ENCODE peak calls at places on chromosomes 3 and 15, in five cellular contexts. One of them, this sample, is unnamed.

GRCh38 chr15:51846463-51847230 is 17.2 kb downstream of the TMOD3 start:
- DNase-seq in colonic mucosa: no peak
- DNase-seq in GM23248: peak
- DNase-seq in fibroblast of lung: peak
- DNase-seq in dorsolateral prefrontal cortex: no peak
- DNase-seq in this sample: no peak

GRCh38 chr3:40079845-40080240 is 229.7 kb upstream of the EIF1B start:
- DNase-seq in dorsolateral prefrontal cortex: no peak
- DNase-seq in GM23248: peak
- DNase-seq in colonic mucosa: no peak
- DNase-seq in fibroblast of lung: peak
- DNase-seq in this sample: no peak

GRCh38 chr15:63191895-63192603 is 2.6 kb downstream of the RAB8B start:
- DNase-seq in dorsolateral prefrontal cortex: no peak
- DNase-seq in GM23248: no peak
- DNase-seq in colonic mucosa: no peak
- DNase-seq in fibroblast of lung: no peak
- DNase-seq in this sample: peak

GRCh38 chr3:154389861-154390260 is 40.1 kb downstream of the GPR149 start:
- DNase-seq in colonic mucosa: no peak
- DNase-seq in GM23248: no peak
- DNase-seq in dorsolateral prefrontal cortex: no peak
- DNase-seq in fibroblast of lung: no peak
- DNase-seq in this sample: no peak

GRCh38 chr3:146026547-146026946 is 134.4 kb downstream of the PLOD2 start:
- DNase-seq in GM23248: no peak
- DNase-seq in colonic mucosa: no peak
- DNase-seq in dorsolateral prefrontal cortex: no peak
- DNase-seq in fibroblast of lung: no peak
- DNase-seq in this sample: no peak

GRCh38 chr3:196323723-196324122 is 5.7 kb upstream of the DYNLT2B start:
- DNase-seq in colonic mucosa: no peak
- DNase-seq in dorsolateral prefrontal cortex: no peak
- DNase-seq in GM23248: peak
- DNase-seq in fibroblast of lung: no peak
- DNase-seq in this sample: no peak

GRCh38 chr3:88462241-88462640 is 312.5 kb downstream of the C3orf38 start:
- DNase-seq in colonic mucosa: no peak
- DNase-seq in dorsolateral prefrontal cortex: no peak
- DNase-seq in GM23248: no peak
- DNase-seq in fibroblast of lung: peak
- DNase-seq in this sample: no peak

GRCh38 chr15:92809880-92810361 is 90.2 kb upstream of the CHD2 start:
- DNase-seq in fibroblast of lung: peak
- DNase-seq in GM23248: peak
- DNase-seq in dorsolateral prefrontal cortex: no peak
- DNase-seq in colonic mucosa: peak
- DNase-seq in this sample: peak

GRCh38 chr15:77030042-77030927 is 35.4 kb downstream of the PSTPIP1 start:
- DNase-seq in GM23248: no peak
- DNase-seq in colonic mucosa: peak
- DNase-seq in fibroblast of lung: no peak
- DNase-seq in dorsolateral prefrontal cortex: peak
- DNase-seq in this sample: peak

GRCh38 chr15:64909546-64909945 is 2.2 kb upstream of the ANKDD1A start:
- DNase-seq in colonic mucosa: no peak
- DNase-seq in dorsolateral prefrontal cortex: no peak
- DNase-seq in fibroblast of lung: no peak
- DNase-seq in GM23248: no peak
- DNase-seq in this sample: no peak

GRCh38 chr3:187808466-187809291 is 63.4 kb upstream of the BCL6 start:
- DNase-seq in fibroblast of lung: no peak
- DNase-seq in dorsolateral prefrontal cortex: no peak
- DNase-seq in colonic mucosa: peak
- DNase-seq in GM23248: no peak
- DNase-seq in this sample: no peak

GRCh38 chr3:50657407-50657806 is 17.3 kb upstream of the DOCK3 start:
- DNase-seq in GM23248: no peak
- DNase-seq in colonic mucosa: no peak
- DNase-seq in dorsolateral prefrontal cortex: no peak
- DNase-seq in fibroblast of lung: no peak
- DNase-seq in this sample: no peak

DNA sequence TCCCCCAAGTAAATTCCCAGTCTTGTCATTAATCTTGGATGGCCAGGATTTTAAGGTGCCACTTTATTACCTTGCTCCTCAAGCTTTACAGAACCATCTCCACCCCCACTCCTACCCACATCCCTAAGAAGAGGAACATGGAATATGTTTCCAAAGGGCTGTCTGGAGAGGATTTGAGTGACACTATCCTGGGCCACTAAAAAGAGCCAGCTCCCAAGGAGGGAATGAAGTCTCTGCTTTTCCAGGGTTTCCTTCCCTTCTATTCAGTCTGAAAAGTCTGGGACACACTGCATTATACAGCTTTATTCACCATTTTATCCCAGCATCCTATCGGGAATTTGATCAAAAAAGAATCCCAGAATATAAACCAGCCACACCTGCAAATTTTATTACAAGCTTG is 35.6 kb upstream of the MECOM start:
- DNase-seq in colonic mucosa: no peak
- DNase-seq in dorsolateral prefrontal cortex: no peak
- DNase-seq in fibroblast of lung: peak
- DNase-seq in GM23248: no peak
- DNase-seq in this sample: no peak
- H3K4me3 ChIP-seq in colonic mucosa: no peak
- H3K4me3 ChIP-seq in dorsolateral prefrontal cortex: no peak
- H3K4me3 ChIP-seq in fibroblast of lung: no peak
- H3K4me3 ChIP-seq in GM23248: no peak
- H3K4me3 ChIP-seq in this sample: no peak

DNA sequence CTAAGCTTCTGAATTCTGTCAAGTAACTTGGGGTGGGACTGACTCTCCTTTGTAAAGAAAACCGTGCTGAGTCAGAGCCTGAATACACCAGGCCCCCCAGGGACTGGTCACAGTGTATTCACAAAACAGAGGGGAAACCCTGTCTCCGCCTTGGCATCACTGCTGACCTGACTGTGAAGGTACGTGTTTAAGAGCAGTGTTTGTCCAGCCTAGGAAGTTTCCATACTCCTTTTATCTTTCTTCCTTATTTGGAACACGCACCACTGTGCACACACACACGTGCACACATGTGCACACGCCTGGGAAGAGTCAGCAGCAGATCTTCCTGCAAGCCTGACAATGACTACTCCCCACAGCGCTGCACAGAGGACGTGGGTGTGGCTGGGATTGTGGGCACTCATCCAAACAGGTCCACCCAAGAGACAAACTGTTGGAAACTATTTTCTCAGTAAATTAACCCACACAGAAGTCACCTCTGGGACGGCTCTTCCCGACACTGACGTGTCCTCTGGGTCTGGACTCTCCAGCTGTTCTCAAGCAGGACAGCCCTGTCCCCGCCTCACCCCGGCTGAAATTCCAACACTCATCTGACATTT is 87.7 kb downstream of the ATP10A start:
- DNase-seq in GM23248: peak
- DNase-seq in colonic mucosa: no peak
- DNase-seq in dorsolateral prefrontal cortex: no peak
- DNase-seq in fibroblast of lung: peak
- DNase-seq in this sample: no peak
- H3K27ac ChIP-seq in GM23248: peak
- H3K27ac ChIP-seq in colonic mucosa: no peak
- H3K27ac ChIP-seq in dorsolateral prefrontal cortex: no peak
- H3K27ac ChIP-seq in fibroblast of lung: peak
- H3K27ac ChIP-seq in this sample: peak

DNA sequence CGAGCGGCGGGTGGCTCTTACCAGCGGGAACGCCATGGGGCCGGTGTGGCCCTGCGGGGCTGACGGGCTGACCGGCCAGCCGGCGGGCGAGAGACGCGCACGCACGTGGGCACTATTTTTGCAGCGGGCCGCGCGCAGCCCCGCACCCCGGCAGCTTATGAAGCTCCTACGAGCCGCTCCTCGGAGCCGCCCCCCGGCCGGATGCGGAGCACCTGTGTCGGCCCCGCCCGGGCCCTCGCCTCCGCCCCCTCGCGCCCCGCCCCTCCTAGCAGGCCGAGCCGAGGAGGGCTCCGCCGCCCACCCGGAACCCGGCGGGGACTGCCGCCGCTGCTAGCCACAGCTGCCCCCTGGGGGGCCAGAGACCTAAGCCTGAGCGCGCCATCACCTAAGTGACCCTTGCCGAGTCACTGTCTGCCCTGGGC is 683 bp upstream of the CPEB1 start:
- DNase-seq in dorsolateral prefrontal cortex: no peak
- DNase-seq in fibroblast of lung: no peak
- DNase-seq in colonic mucosa: no peak
- DNase-seq in GM23248: no peak
- DNase-seq in this sample: no peak
- H3K4me3 ChIP-seq in dorsolateral prefrontal cortex: peak
- H3K4me3 ChIP-seq in fibroblast of lung: peak
- H3K4me3 ChIP-seq in colonic mucosa: peak
- H3K4me3 ChIP-seq in GM23248: peak
- H3K4me3 ChIP-seq in this sample: peak

GRCh38 chr3:73405853-73406252 is 218.9 kb downstream of the PDZRN3 start:
- DNase-seq in fibroblast of lung: peak
- DNase-seq in colonic mucosa: no peak
- DNase-seq in GM23248: peak
- DNase-seq in dorsolateral prefrontal cortex: no peak
- DNase-seq in this sample: no peak
- H3K27ac ChIP-seq in fibroblast of lung: no peak
- H3K27ac ChIP-seq in colonic mucosa: peak
- H3K27ac ChIP-seq in GM23248: peak
- H3K27ac ChIP-seq in dorsolateral prefrontal cortex: no peak
- H3K27ac ChIP-seq in this sample: peak

GRCh38 chr3:52833202-52833601 is 1.6 kb downstream of the MUSTN1 start:
- DNase-seq in colonic mucosa: no peak
- DNase-seq in fibroblast of lung: no peak
- DNase-seq in dorsolateral prefrontal cortex: no peak
- DNase-seq in GM23248: no peak
- DNase-seq in this sample: no peak
- H3K4me3 ChIP-seq in colonic mucosa: no peak
- H3K4me3 ChIP-seq in fibroblast of lung: no peak
- H3K4me3 ChIP-seq in dorsolateral prefrontal cortex: no peak
- H3K4me3 ChIP-seq in GM23248: no peak
- H3K4me3 ChIP-seq in this sample: no peak

DNA sequence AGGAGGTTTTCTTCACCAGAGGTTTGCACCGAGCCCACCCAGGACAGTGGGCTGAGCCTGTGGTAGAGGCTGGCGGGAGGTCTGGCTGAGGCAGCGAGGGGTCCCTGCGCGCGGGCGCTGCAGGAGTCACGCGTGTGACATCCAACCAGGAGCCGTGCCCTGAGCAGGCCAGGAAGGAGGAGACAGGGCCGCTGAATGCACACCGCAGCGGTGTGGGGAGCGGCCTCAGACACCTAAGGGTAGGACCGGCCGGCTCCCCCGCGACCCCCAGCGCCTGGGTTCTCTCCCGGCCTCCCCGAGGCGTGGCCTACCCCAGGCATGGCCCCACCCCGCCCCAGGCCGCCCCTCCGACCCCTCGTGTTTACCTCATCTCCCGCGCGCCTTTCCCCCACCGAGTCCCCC is 412 bp downstream of the SLC41A3 start:
- DNase-seq in colonic mucosa: peak
- DNase-seq in dorsolateral prefrontal cortex: no peak
- DNase-seq in fibroblast of lung: peak
- DNase-seq in GM23248: peak
- DNase-seq in this sample: peak
- H3K27ac ChIP-seq in colonic mucosa: peak
- H3K27ac ChIP-seq in dorsolateral prefrontal cortex: peak
- H3K27ac ChIP-seq in fibroblast of lung: peak
- H3K27ac ChIP-seq in GM23248: peak
- H3K27ac ChIP-seq in this sample: peak

DNA sequence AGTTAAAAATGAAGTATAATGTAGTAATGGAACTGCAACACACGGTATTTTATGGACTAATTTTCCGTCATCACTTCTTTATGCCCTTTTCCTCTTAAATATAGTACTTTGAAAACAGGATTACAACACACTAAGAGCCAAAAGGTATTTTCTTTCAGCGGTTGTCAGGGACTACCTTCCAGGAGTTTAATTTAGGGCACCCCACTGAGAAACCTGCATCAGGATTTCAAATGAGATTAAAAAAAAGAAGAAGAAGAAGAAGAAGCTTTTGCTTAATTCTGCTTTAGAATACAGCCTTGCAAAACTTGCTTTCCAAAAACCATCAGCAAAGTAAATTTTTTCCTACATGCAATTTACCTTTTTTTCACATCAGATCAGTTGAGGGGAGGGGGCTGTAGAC is 55.1 kb downstream of the MEIS2 start:
- DNase-seq in colonic mucosa: no peak
- DNase-seq in fibroblast of lung: no peak
- DNase-seq in GM23248: no peak
- DNase-seq in dorsolateral prefrontal cortex: no peak
- DNase-seq in this sample: no peak
- H3K4me3 ChIP-seq in colonic mucosa: no peak
- H3K4me3 ChIP-seq in fibroblast of lung: no peak
- H3K4me3 ChIP-seq in GM23248: no peak
- H3K4me3 ChIP-seq in dorsolateral prefrontal cortex: peak
- H3K4me3 ChIP-seq in this sample: no peak

GRCh38 chr3:139118835-139119234 is 74.1 kb upstream of the PRR23C start:
- DNase-seq in fibroblast of lung: no peak
- DNase-seq in colonic mucosa: no peak
- DNase-seq in dorsolateral prefrontal cortex: no peak
- DNase-seq in GM23248: no peak
- DNase-seq in this sample: no peak
- H3K27ac ChIP-seq in fibroblast of lung: no peak
- H3K27ac ChIP-seq in colonic mucosa: no peak
- H3K27ac ChIP-seq in dorsolateral prefrontal cortex: no peak
- H3K27ac ChIP-seq in GM23248: no peak
- H3K27ac ChIP-seq in this sample: no peak

GRCh38 chr3:138434276-138434874 is at the start of gene ESYT3:
- DNase-seq in GM23248: peak
- DNase-seq in dorsolateral prefrontal cortex: peak
- DNase-seq in fibroblast of lung: peak
- DNase-seq in colonic mucosa: peak
- DNase-seq in this sample: peak

GRCh38 chr3:138432576-138433240 is 1.7 kb upstream of the ESYT3 start:
- DNase-seq in GM23248: no peak
- DNase-seq in dorsolateral prefrontal cortex: no peak
- DNase-seq in colonic mucosa: no peak
- DNase-seq in fibroblast of lung: no peak
- DNase-seq in this sample: no peak

GRCh38 chr3:138434875-138435772 is 708 bp downstream of the ESYT3 start:
- DNase-seq in colonic mucosa: peak
- DNase-seq in dorsolateral prefrontal cortex: no peak
- DNase-seq in GM23248: peak
- DNase-seq in fibroblast of lung: peak
- DNase-seq in this sample: no peak

GRCh38 chr3:138435840-138436239 is 1.4 kb downstream of the ESYT3 start:
- DNase-seq in fibroblast of lung: no peak
- DNase-seq in colonic mucosa: no peak
- DNase-seq in dorsolateral prefrontal cortex: no peak
- DNase-seq in GM23248: no peak
- DNase-seq in this sample: no peak

GRCh38 chr3:138433892-138434275 is 532 bp upstream of the ESYT3 start:
- DNase-seq in GM23248: no peak
- DNase-seq in dorsolateral prefrontal cortex: no peak
- DNase-seq in colonic mucosa: no peak
- DNase-seq in fibroblast of lung: no peak
- DNase-seq in this sample: no peak
- H3K4me3 ChIP-seq in GM23248: peak
- H3K4me3 ChIP-seq in dorsolateral prefrontal cortex: peak
- H3K4me3 ChIP-seq in colonic mucosa: no peak
- H3K4me3 ChIP-seq in fibroblast of lung: no peak
- H3K4me3 ChIP-seq in this sample: peak